ENCODE peak calls at places on chromosomes 7 and 10, in six cellular contexts. I is AG09309, P is lower leg skin, F is tibial nerve, G is choroid plexus epithelial cell, U is AG04450. H is an unnamed sample.

GRCh38 chr7:31160956-31161355 is 108.8 kb downstream of the ADCYAP1R1 start:
- DNase-seq in I (no peak), P (no peak), F (no peak), G (no peak), U (no peak), H (no peak)

GRCh38 chr10:112361951-112362770 is 11.8 kb upstream of the ACSL5 start:
- DNase-seq in I (no peak), P (peak), F (peak), G (peak), U (no peak), H (peak)

GRCh38 chr7:44293561-44294324 is 31.7 kb downstream of the CAMK2B start:
- DNase-seq in I (no peak), P (peak), F (no peak), G (no peak), U (no peak), H (no peak)

GRCh38 chr7:151506901-151507382 is 12.8 kb downstream of the RHEB start:
- DNase-seq in I (no peak), P (no peak), F (no peak), G (no peak), U (no peak), H (no peak)

GRCh38 chr7:141975806-141976523 is 2.4 kb upstream of the TAS2R38 start:
- DNase-seq in I (no peak), P (peak), F (peak), G (peak), U (no peak), H (peak)

GRCh38 chr7:147879116-147879750 is 711.3 kb upstream of the C7orf33 start:
- DNase-seq in I (no peak), P (no peak), F (no peak), G (no peak), U (no peak), H (no peak)

GRCh38 chr7:74718336-74718735 is 55.5 kb upstream of the NCF1 start:
- DNase-seq in I (no peak), P (no peak), F (no peak), G (peak), U (no peak), H (no peak)

GRCh38 chr7:116707289-116707688 is 35.3 kb downstream of the MET start:
- DNase-seq in I (no peak), P (no peak), F (no peak), G (no peak), U (no peak), H (no peak)

GRCh38 chr7:129492406-129492805 is 9.9 kb upstream of the SMKR1 start:
- DNase-seq in I (no peak), P (no peak), F (no peak), G (no peak), U (no peak), H (peak)

GRCh38 chr10:86254526-86255174 is 111.9 kb downstream of the GRID1 start:
- DNase-seq in I (no peak), P (peak), F (no peak), G (no peak), U (no peak), H (no peak)

GRCh38 chr10:5776150-5776880 is 36.9 kb downstream of the GDI2 start:
- DNase-seq in I (no peak), P (no peak), F (no peak), G (peak), U (no peak), H (no peak)

GRCh38 chr10:131697461-131698128 is 203.2 kb upstream of the PPP2R2D start:
- DNase-seq in I (no peak), P (peak), F (no peak), G (no peak), U (no peak), H (no peak)

GRCh38 chr10:60853107-60853506 is 74.8 kb downstream of the CDK1 start:
- DNase-seq in I (no peak), P (no peak), F (no peak), G (no peak), U (no peak), H (no peak)

GRCh38 chr10:112565434-112566053 is 118.5 kb downstream of the VTI1A start:
- DNase-seq in I (peak), P (no peak), F (peak), G (peak), U (peak), H (peak)

GRCh38 chr10:5515948-5516761 is 8.6 kb upstream of the CALML3 start:
- DNase-seq in I (no peak), P (no peak), F (no peak), G (no peak), U (no peak), H (no peak)

GRCh38 chr10:48463318-48464003 is 141.4 kb downstream of the ARHGAP22 start:
- DNase-seq in I (no peak), P (peak), F (no peak), G (peak), U (no peak), H (no peak)

GRCh38 chr10:118944959-118945622 is 84.4 kb upstream of the NANOS1 start:
- DNase-seq in I (no peak), P (no peak), F (no peak), G (no peak), U (no peak), H (no peak)

GRCh38 chr7:92527300-92528187 is 776 bp downstream of the PEX1 start:
- DNase-seq in I (no peak), P (peak), F (peak), G (peak), U (peak), H (peak)

GRCh38 chr7:14115706-14116105 is 126.2 kb upstream of the ETV1 start:
- DNase-seq in I (no peak), P (no peak), F (no peak), G (peak), U (no peak), H (no peak)

GRCh38 chr7:31767686-31768358 is 80.8 kb downstream of the PPP1R17 start:
- DNase-seq in I (no peak), P (no peak), F (no peak), G (no peak), U (no peak), H (no peak)

GRCh38 chr10:35058686-35059085 is 31.5 kb downstream of the CUL2 start:
- DNase-seq in I (no peak), P (no peak), F (no peak), G (no peak), U (no peak), H (no peak)

GRCh38 chr10:97426776-97427570 is 982 bp downstream of the PGAM1 start:
- DNase-seq in I (no peak), P (no peak), F (no peak), G (peak), U (no peak), H (no peak)

GRCh38 chr10:97433430-97434001 is 7.5 kb downstream of the PGAM1 start:
- DNase-seq in I (no peak), P (no peak), F (no peak), G (no peak), U (no peak), H (no peak)

GRCh38 chr10:97425964-97426775 is at the start of gene PGAM1:
- DNase-seq in I (peak), P (peak), F (peak), G (peak), U (peak), H (peak)

GRCh38 chr10:97427571-97428179 is 1.7 kb downstream of the PGAM1 start:
- DNase-seq in I (no peak), P (no peak), F (no peak), G (no peak), U (no peak), H (peak)

DNA sequence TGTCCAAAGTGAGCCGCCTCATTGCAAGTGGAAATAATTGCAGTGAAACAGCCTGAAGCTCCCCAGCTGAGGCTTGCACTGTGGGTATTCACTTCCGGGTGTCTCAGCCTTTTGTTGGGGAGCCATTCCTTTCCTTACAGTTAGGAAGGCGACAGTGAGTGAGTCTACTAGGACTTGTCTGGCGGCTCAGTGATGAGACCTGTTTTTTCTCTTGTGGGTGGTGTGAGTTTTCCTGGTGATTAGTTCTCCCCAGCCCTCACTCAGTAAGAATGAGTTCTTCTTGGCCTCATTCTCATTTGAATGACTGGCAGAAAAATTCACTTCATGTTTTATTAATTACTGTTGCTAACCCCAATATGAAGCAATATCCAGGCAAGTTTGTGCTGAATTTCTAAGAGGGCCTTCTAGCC is 2.6 kb downstream of the PGAM1 start:
- DNase-seq in I (no peak), P (no peak), F (no peak), G (peak), U (no peak), H (peak)
- H3K4me3 ChIP-seq in I (peak), P (no peak), F (no peak), G (peak), U (peak), H (peak)

DNA sequence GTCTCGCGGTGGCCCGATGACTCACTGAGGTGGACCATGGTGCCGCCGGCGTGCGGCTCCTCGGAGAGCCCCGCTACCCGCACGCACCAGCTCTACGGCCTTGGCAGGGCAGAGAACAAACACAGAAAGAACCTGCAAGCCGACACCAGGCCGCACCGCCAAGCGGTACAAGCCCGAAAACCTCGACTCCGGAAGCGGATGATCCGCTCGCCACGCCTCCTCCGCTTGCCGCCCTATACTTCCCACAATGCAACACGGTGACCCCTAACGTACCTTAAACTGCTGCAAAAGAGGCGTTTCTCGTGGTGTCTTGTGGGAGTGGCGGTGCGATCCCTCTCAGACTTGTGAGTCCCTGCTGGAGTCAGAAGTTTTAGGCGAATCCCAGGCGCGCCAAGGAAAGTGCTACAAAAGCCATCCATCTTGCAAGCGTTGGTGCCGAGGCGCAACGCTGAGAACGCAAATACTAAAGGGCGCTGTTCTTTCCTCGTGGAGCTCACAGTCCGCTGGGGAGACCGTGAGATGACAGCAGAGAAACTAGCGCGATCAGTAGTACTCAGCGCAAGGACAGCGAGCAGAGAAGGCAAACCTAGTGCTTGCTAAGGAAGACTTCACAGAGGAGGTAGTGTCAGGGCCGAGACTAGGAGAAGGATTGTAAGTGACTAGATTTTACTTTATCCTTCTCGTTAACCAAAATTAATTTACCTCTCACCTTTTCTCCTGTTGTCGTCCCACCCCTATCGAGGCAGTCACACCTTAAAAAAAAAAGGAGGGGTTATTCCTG is at the start of gene MRPS16:
- DNase-seq in I (peak), P (peak), F (peak), G (peak), U (peak), H (peak)
- TF ChIP-seq CTCF in I (no peak), P (no peak), F (peak), G (no peak), U (no peak), H (no peak)

GRCh38 chr7:86947956-86948355 is 111.5 kb downstream of the ELAPOR2 start:
- DNase-seq in I (no peak), P (no peak), F (no peak), G (no peak), U (no peak), H (no peak)

GRCh38 chr7:86950360-86950759 is 109.1 kb downstream of the ELAPOR2 start:
- DNase-seq in I (no peak), P (no peak), F (no peak), G (no peak), U (no peak), H (no peak)

GRCh38 chr7:86949779-86950260 is 109.6 kb downstream of the ELAPOR2 start:
- DNase-seq in I (no peak), P (no peak), F (no peak), G (no peak), U (no peak), H (no peak)

GRCh38 chr7:86950944-86951343 is 108.5 kb downstream of the ELAPOR2 start:
- DNase-seq in I (no peak), P (no peak), F (no peak), G (no peak), U (no peak), H (no peak)

GRCh38 chr7:86949052-86949778 is 110.2 kb downstream of the ELAPOR2 start:
- DNase-seq in I (no peak), P (no peak), F (no peak), G (no peak), U (no peak), H (no peak)
- H3K4me3 ChIP-seq in I (no peak), P (no peak), F (no peak), G (no peak), U (no peak), H (no peak)

GRCh38 chr7:69932034-69932628 is 333.9 kb downstream of the AUTS2 start:
- DNase-seq in I (peak), P (no peak), F (peak), G (peak), U (peak), H (peak)

GRCh38 chr7:69937097-69937496 is 338.8 kb downstream of the AUTS2 start:
- DNase-seq in I (no peak), P (no peak), F (no peak), G (no peak), U (no peak), H (no peak)

GRCh38 chr7:69939317-69939716 is 341.0 kb downstream of the AUTS2 start:
- DNase-seq in I (no peak), P (no peak), F (no peak), G (no peak), U (no peak), H (no peak)

GRCh38 chr7:69934475-69934903 is 336.2 kb downstream of the AUTS2 start:
- DNase-seq in I (no peak), P (no peak), F (no peak), G (no peak), U (no peak), H (no peak)

DNA sequence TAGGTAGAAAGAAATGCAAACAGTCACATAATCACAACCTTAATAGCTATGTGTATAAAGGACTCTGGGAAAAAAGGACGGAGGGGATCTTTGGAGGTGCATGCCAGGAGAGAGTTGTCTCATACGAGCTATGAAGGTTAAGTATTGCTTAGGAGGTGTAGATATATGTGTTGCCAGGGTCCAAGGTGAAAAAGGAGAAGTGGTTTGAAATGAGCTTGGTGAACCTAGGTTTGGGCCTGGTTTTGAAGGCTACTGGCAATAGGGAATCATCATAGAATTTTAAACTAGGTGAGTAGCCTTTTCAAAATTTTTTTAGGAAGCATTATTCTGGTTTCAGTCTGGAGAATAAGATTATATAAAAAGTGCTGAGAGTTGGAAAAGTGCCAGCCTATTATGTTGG is 336.8 kb downstream of the AUTS2 start:
- DNase-seq in I (no peak), P (no peak), F (no peak), G (no peak), U (no peak), H (no peak)
- TF ChIP-seq CTCF in I (no peak), P (no peak), F (no peak), G (no peak), U (no peak), H (no peak)

H was measured in fibroblast of mammary gland.